ENCODE peak calls at places on chromosome 7, in seven cellular contexts. Q is GM23338, T is HepG2, R is GM12878, P is H1, E is endothelial cell of umbilical vein, X is HCT116. S is an unnamed sample.

GRCh38 chr7:30556854-30557644 is 37.6 kb upstream of the GARS1 start:
- DNase-seq in Q (peak; percentile 80), T (no peak), R (no peak), P (no peak), E (no peak), X (no peak), S (no peak)

GRCh38 chr7:100400656-100401055 is 27.4 kb downstream of the PILRA start:
- DNase-seq in Q (peak; percentile 72), T (peak; percentile 42), R (no peak), P (no peak), E (peak; percentile 30), X (peak; percentile 21), S (no peak)

GRCh38 chr7:152902870-152903860 is 143.6 kb downstream of the ACTR3B start:
- DNase-seq in Q (no peak), T (no peak), R (no peak), P (no peak), E (no peak), X (no peak), S (no peak)

GRCh38 chr7:84675633-84676034 is 481.0 kb upstream of the SEMA3A start:
- DNase-seq in Q (no peak), T (no peak), R (no peak), P (no peak), E (peak; percentile 85), X (no peak), S (no peak)

GRCh38 chr7:100773491-100773890 is 40.1 kb downstream of the ZAN start:
- DNase-seq in Q (no peak), T (no peak), R (no peak), P (no peak), E (no peak), X (no peak), S (no peak)

GRCh38 chr7:15905251-15906040 is 219.0 kb upstream of the MEOX2 start:
- DNase-seq in Q (no peak), T (no peak), R (no peak), P (no peak), E (no peak), X (no peak), S (peak; percentile 87)

GRCh38 chr7:85135931-85136330 is 50.9 kb downstream of the SEMA3D start:
- DNase-seq in Q (no peak), T (no peak), R (no peak), P (no peak), E (peak; percentile 66), X (no peak), S (no peak)

GRCh38 chr7:148791506-148791905 is 92.6 kb downstream of the EZH2 start:
- DNase-seq in Q (no peak), T (no peak), R (no peak), P (no peak), E (no peak), X (no peak), S (no peak)

GRCh38 chr7:92588561-92588960 is 1.6 kb downstream of the FAM133B start:
- DNase-seq in Q (peak; percentile 31), T (no peak), R (no peak), P (no peak), E (no peak), X (no peak), S (no peak)

GRCh38 chr7:5491251-5492044 is 67.8 kb upstream of the TNRC18 start:
- DNase-seq in Q (no peak), T (no peak), R (no peak), P (no peak), E (no peak), X (no peak), S (no peak)

GRCh38 chr7:54773472-54774399 is 14.7 kb upstream of the SEC61G start:
- DNase-seq in Q (peak; percentile 94), T (peak; percentile 73), R (no peak), P (peak; percentile 81), E (peak; percentile 86), X (peak; percentile 91), S (peak; percentile 52)

GRCh38 chr7:64883113-64883905 is 19.8 kb upstream of the ZNF273 start:
- DNase-seq in Q (peak; percentile 41), T (no peak), R (no peak), P (no peak), E (no peak), X (no peak), S (no peak)

GRCh38 chr7:131529179-131529578 is 27.2 kb downstream of the PODXL start:
- DNase-seq in Q (no peak), T (no peak), R (no peak), P (no peak), E (peak; percentile 74), X (no peak), S (no peak)

GRCh38 chr7:136114966-136115762 is 138.0 kb upstream of the MTPN start:
- DNase-seq in Q (peak; percentile 86), T (peak; percentile 30), R (no peak), P (peak; percentile 31), E (peak; percentile 39), X (peak; percentile 13), S (no peak)

GRCh38 chr7:34848670-34849069 is 188.6 kb downstream of the DPY19L1 start:
- DNase-seq in Q (no peak), T (no peak), R (no peak), P (no peak), E (no peak), X (no peak), S (no peak)

GRCh38 chr7:41817386-41817785 is 114.5 kb upstream of the INHBA start:
- DNase-seq in Q (no peak), T (no peak), R (no peak), P (no peak), E (no peak), X (no peak), S (no peak)

GRCh38 chr7:98418636-98419315 is 17.9 kb upstream of the BAIAP2L1 start:
- DNase-seq in Q (no peak), T (peak; percentile 100), R (no peak), P (no peak), E (peak; percentile 86), X (peak; percentile 99), S (no peak)

GRCh38 chr7:55081067-55081853 is 62.4 kb downstream of the EGFR start:
- DNase-seq in Q (no peak), T (no peak), R (no peak), P (no peak), E (no peak), X (no peak), S (no peak)

GRCh38 chr7:66330961-66331360 is 125.8 kb downstream of the TPST1 start:
- DNase-seq in Q (no peak), T (no peak), R (no peak), P (no peak), E (no peak), X (no peak), S (no peak)

DNA sequence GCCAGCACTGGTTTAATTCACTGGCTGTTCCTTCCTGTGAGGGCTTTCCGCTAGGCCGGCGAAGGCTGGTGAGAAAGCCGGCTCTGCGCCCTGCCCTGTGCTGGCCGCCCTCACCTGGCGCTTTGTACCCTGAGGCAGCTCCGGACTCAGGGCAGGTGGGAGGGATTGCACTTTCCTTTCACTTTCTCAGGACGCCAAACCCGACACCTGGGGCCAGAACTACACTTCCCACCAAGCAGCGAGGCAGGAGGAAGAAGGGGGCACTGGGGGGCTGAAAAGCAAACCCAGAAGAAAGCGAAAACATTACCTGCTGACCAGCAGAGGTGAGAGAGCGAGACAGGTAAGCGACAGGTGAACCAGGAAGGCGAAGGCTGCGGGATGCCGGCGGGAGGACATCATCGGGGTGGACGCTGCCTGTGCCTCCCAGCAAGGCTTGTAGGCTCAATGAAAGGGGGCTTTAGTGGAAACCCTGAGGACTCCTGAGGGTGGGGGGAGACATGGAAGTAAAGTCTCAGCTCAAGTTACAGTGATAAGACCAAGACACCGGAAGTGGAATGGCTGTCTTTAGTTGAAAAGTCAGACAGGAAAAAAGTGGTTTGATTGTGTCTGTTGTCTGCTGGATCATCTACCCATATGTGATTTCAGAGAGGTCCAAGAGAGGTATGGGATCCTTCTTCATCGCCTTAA is at the start of gene RAB19:
- DNase-seq in Q (peak; percentile 92), T (no peak), R (no peak), P (peak; percentile 64), E (no peak), X (peak; percentile 16), S (no peak)
- TF ChIP-seq POLR2AphosphoS5 in Q (peak; percentile 52), T (no peak), R (no peak), P (peak; percentile 67), E (no peak), X (peak; percentile 24), S (no peak)

DNA sequence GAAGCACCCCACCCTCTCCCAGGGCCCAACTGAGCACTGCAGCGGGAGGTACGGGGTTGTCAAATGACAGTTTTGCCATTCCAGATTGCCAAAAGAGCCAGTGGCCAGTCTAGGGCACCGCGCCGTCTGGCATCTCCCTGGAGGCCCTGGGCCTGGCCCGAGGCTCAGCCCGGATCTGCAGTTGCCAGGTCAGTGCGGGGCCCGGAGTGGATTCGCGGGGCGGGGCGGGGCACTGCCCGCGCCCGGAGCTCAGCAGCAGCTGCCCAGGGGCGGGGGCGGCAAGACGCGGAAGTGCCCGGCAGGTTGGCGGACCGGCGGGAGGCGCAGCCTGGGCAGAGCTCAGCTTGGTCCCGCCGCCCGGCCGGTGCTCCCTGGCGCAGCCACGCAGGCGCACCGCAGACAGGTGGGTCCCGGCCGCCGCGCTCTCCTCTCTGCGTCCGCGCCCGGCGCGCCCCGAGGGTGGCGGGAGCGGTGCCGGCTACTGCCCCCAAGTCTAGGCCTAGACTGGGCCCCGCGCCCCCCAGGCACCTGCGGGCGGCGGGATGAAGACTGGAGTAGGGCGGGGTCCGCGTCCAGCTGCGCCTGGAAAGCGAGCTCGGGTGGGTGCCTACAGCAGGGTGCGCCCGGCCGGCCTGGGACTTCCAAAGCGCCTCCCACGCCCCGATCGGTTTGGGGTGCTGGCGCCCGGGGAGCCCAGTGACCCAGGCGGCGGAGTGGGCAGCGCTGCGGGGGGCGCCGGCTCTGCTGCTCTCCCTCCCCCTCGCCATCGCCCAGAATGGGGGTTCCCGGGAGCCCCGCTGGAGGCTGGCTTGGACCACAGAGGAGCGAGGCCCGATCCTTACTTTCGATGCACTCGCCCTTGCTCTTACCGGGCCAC is at the start of gene IRF5:
- DNase-seq in Q (peak; percentile 67), T (no peak), R (no peak), P (no peak), E (no peak), X (peak; percentile 15), S (no peak)
- TF ChIP-seq EZH2 in Q (no peak), T (no peak), R (no peak), P (peak; percentile 79), E (no peak), X (no peak), S (no peak)

GRCh38 chr7:151057737-151057988 is at the start of gene CDK5:
- DNase-seq in Q (no peak), T (no peak), R (no peak), P (no peak), E (no peak), X (no peak), S (no peak)

GRCh38 chr7:151058766-151059361 is 525 bp upstream of the SLC4A2 start:
- DNase-seq in Q (no peak), T (no peak), R (no peak), P (no peak), E (peak; percentile 35), X (no peak), S (no peak)

GRCh38 chr7:151057038-151057736 is 510 bp downstream of the CDK5 start:
- DNase-seq in Q (peak; percentile 43), T (no peak), R (no peak), P (no peak), E (no peak), X (no peak), S (no peak)

GRCh38 chr7:151057989-151058765 is 480 bp upstream of the CDK5 start:
- DNase-seq in Q (peak; percentile 100), T (peak; percentile 99), R (peak; percentile 95), P (peak; percentile 99), E (peak; percentile 100), X (peak; percentile 99), S (peak; percentile 98)

GRCh38 chr7:151056286-151057037 is 1.2 kb downstream of the CDK5 start:
- DNase-seq in Q (peak; percentile 76), T (no peak), R (no peak), P (no peak), E (no peak), X (no peak), S (no peak)
- H3K4me3 ChIP-seq in Q (peak overlapping the region; percentile 99), T (peak overlapping the region; percentile 90), R (peak overlapping the region; percentile 87), P (peak overlapping the region; percentile 83), E (no peak overlapping the region), X (peak overlapping the region; percentile 90), S (peak overlapping the region; percentile 88)

GRCh38 chr7:379456-380225 is 89.7 kb downstream of the FOXL3 start:
- DNase-seq in Q (peak; percentile 66), T (no peak), R (no peak), P (peak; percentile 13), E (no peak), X (no peak), S (no peak)
- TF ChIP-seq POLR2AphosphoS5 in Q (no peak), T (no peak), R (no peak), P (no peak), E (no peak), X (no peak), S (no peak)

S was measured in SK-N-MC.